ENCODE peak calls at places on chromosomes 16 and 17, in eight cellular contexts. One of them, this sample, is unnamed. For H3K4me1, the result is how much of the 10 kb centered on the place peaks cover.

GRCh38 chr17:79272666-79273219 is 198.1 kb downstream of the ENGASE start:
- DNase-seq in fibroblast of lung: no peak
- DNase-seq in heart left ventricle: no peak
- DNase-seq in psoas muscle: no peak
- DNase-seq in kidney: no peak
- DNase-seq in thoracic aorta: no peak
- DNase-seq in IMR-90: peak
- DNase-seq in thyroid gland: peak
- DNase-seq in this sample: no peak

GRCh38 chr16:56349086-56349415 is 76.3 kb downstream of the AMFR start:
- DNase-seq in fibroblast of lung: no peak
- DNase-seq in heart left ventricle: no peak
- DNase-seq in psoas muscle: no peak
- DNase-seq in kidney: peak
- DNase-seq in thoracic aorta: no peak
- DNase-seq in IMR-90: no peak
- DNase-seq in thyroid gland: no peak
- DNase-seq in this sample: no peak

GRCh38 chr16:46690281-46691178 is 1.1 kb downstream of the ORC6 start:
- DNase-seq in fibroblast of lung: peak
- DNase-seq in heart left ventricle: no peak
- DNase-seq in psoas muscle: no peak
- DNase-seq in kidney: peak
- DNase-seq in thoracic aorta: no peak
- DNase-seq in IMR-90: peak
- DNase-seq in thyroid gland: no peak
- DNase-seq in this sample: no peak

GRCh38 chr17:68074279-68074678 is 38.7 kb downstream of the KPNA2 start:
- DNase-seq in fibroblast of lung: no peak
- DNase-seq in heart left ventricle: no peak
- DNase-seq in psoas muscle: no peak
- DNase-seq in kidney: peak
- DNase-seq in thoracic aorta: no peak
- DNase-seq in IMR-90: no peak
- DNase-seq in thyroid gland: no peak
- DNase-seq in this sample: no peak

GRCh38 chr17:1870592-1870991 is 40.8 kb downstream of the RPA1 start:
- DNase-seq in fibroblast of lung: no peak
- DNase-seq in heart left ventricle: no peak
- DNase-seq in psoas muscle: no peak
- DNase-seq in kidney: no peak
- DNase-seq in thoracic aorta: no peak
- DNase-seq in IMR-90: no peak
- DNase-seq in thyroid gland: no peak
- DNase-seq in this sample: no peak

GRCh38 chr16:14562691-14563491 is 67.2 kb downstream of the PARN start:
- DNase-seq in fibroblast of lung: peak
- DNase-seq in heart left ventricle: peak
- DNase-seq in psoas muscle: peak
- DNase-seq in kidney: no peak
- DNase-seq in thoracic aorta: no peak
- DNase-seq in IMR-90: peak
- DNase-seq in thyroid gland: no peak
- DNase-seq in this sample: no peak

GRCh38 chr17:55167024-55167721 is 97.6 kb upstream of the HLF start:
- DNase-seq in fibroblast of lung: peak
- DNase-seq in heart left ventricle: no peak
- DNase-seq in psoas muscle: no peak
- DNase-seq in kidney: no peak
- DNase-seq in thoracic aorta: no peak
- DNase-seq in IMR-90: no peak
- DNase-seq in thyroid gland: no peak
- DNase-seq in this sample: no peak

GRCh38 chr16:77873066-77873465 is 84.7 kb downstream of the VAT1L start:
- DNase-seq in fibroblast of lung: no peak
- DNase-seq in heart left ventricle: no peak
- DNase-seq in psoas muscle: no peak
- DNase-seq in kidney: no peak
- DNase-seq in thoracic aorta: no peak
- DNase-seq in IMR-90: no peak
- DNase-seq in thyroid gland: no peak
- DNase-seq in this sample: no peak

GRCh38 chr17:50274945-50275221 is 617 bp downstream of the TMEM92 start:
- DNase-seq in fibroblast of lung: no peak
- DNase-seq in heart left ventricle: no peak
- DNase-seq in psoas muscle: no peak
- DNase-seq in kidney: no peak
- DNase-seq in thoracic aorta: no peak
- DNase-seq in IMR-90: no peak
- DNase-seq in thyroid gland: no peak
- DNase-seq in this sample: no peak

GRCh38 chr17:50273654-50274040 is 619 bp upstream of the TMEM92 start:
- DNase-seq in fibroblast of lung: no peak
- DNase-seq in heart left ventricle: no peak
- DNase-seq in psoas muscle: no peak
- DNase-seq in kidney: peak
- DNase-seq in thoracic aorta: no peak
- DNase-seq in IMR-90: no peak
- DNase-seq in thyroid gland: no peak
- DNase-seq in this sample: no peak

GRCh38 chr17:50274142-50274944 is at the start of gene TMEM92:
- DNase-seq in fibroblast of lung: no peak
- DNase-seq in heart left ventricle: no peak
- DNase-seq in psoas muscle: no peak
- DNase-seq in kidney: peak
- DNase-seq in thoracic aorta: no peak
- DNase-seq in IMR-90: no peak
- DNase-seq in thyroid gland: no peak
- DNase-seq in this sample: no peak

GRCh38 chr17:50276588-50277356 is 2.5 kb downstream of the TMEM92 start:
- DNase-seq in fibroblast of lung: no peak
- DNase-seq in heart left ventricle: peak
- DNase-seq in psoas muscle: no peak
- DNase-seq in kidney: peak
- DNase-seq in thoracic aorta: no peak
- DNase-seq in IMR-90: no peak
- DNase-seq in thyroid gland: no peak
- DNase-seq in this sample: no peak

GRCh38 chr17:50275279-50275678 is 1.0 kb downstream of the TMEM92 start:
- DNase-seq in fibroblast of lung: no peak
- DNase-seq in heart left ventricle: no peak
- DNase-seq in psoas muscle: no peak
- DNase-seq in kidney: peak
- DNase-seq in thoracic aorta: no peak
- DNase-seq in IMR-90: no peak
- DNase-seq in thyroid gland: no peak
- DNase-seq in this sample: no peak
- H3K4me3 ChIP-seq in fibroblast of lung: no peak
- H3K4me3 ChIP-seq in heart left ventricle: no peak
- H3K4me3 ChIP-seq in psoas muscle: no peak
- H3K4me3 ChIP-seq in kidney: no peak
- H3K4me3 ChIP-seq in thoracic aorta: no peak
- H3K4me3 ChIP-seq in IMR-90: no peak
- H3K4me3 ChIP-seq in thyroid gland: no peak
- H3K4me3 ChIP-seq in this sample: no peak

GRCh38 chr17:71802663-71803062 is 318.2 kb upstream of the SOX9 start:
- DNase-seq in fibroblast of lung: no peak
- DNase-seq in heart left ventricle: no peak
- DNase-seq in psoas muscle: no peak
- DNase-seq in kidney: no peak
- DNase-seq in thoracic aorta: no peak
- DNase-seq in IMR-90: no peak
- DNase-seq in thyroid gland: no peak
- DNase-seq in this sample: no peak
- H3K4me1 ChIP-seq in fibroblast of lung: under half
- H3K4me1 ChIP-seq in heart left ventricle: under half
- H3K4me1 ChIP-seq in psoas muscle: under half
- H3K4me1 ChIP-seq in kidney: under half
- H3K4me1 ChIP-seq in thoracic aorta: under half
- H3K4me1 ChIP-seq in IMR-90: under half
- H3K4me1 ChIP-seq in thyroid gland: under half
- H3K4me1 ChIP-seq in this sample: under half

GRCh38 chr16:88635671-88636070 is 2.7 kb upstream of the IL17C start:
- DNase-seq in fibroblast of lung: no peak
- DNase-seq in heart left ventricle: no peak
- DNase-seq in psoas muscle: no peak
- DNase-seq in kidney: no peak
- DNase-seq in thoracic aorta: no peak
- DNase-seq in IMR-90: no peak
- DNase-seq in thyroid gland: no peak
- DNase-seq in this sample: no peak
- TF ChIP-seq CTCF in fibroblast of lung: no peak
- TF ChIP-seq CTCF in heart left ventricle: no peak
- TF ChIP-seq CTCF in psoas muscle: no peak
- TF ChIP-seq CTCF in kidney: no peak
- TF ChIP-seq CTCF in thoracic aorta: no peak
- TF ChIP-seq CTCF in IMR-90: no peak
- TF ChIP-seq CTCF in thyroid gland: no peak
- TF ChIP-seq CTCF in this sample: no peak

GRCh38 chr17:27354491-27355081 is 60.7 kb downstream of the WSB1 start:
- DNase-seq in fibroblast of lung: no peak
- DNase-seq in heart left ventricle: no peak
- DNase-seq in psoas muscle: no peak
- DNase-seq in kidney: no peak
- DNase-seq in thoracic aorta: no peak
- DNase-seq in IMR-90: no peak
- DNase-seq in thyroid gland: peak
- DNase-seq in this sample: no peak

GRCh38 chr17:27355419-27355818 is 61.5 kb downstream of the WSB1 start:
- DNase-seq in fibroblast of lung: no peak
- DNase-seq in heart left ventricle: no peak
- DNase-seq in psoas muscle: no peak
- DNase-seq in kidney: no peak
- DNase-seq in thoracic aorta: no peak
- DNase-seq in IMR-90: no peak
- DNase-seq in thyroid gland: no peak
- DNase-seq in this sample: no peak

GRCh38 chr17:27352481-27353460 is 58.9 kb downstream of the WSB1 start:
- DNase-seq in fibroblast of lung: peak
- DNase-seq in heart left ventricle: no peak
- DNase-seq in psoas muscle: no peak
- DNase-seq in kidney: no peak
- DNase-seq in thoracic aorta: no peak
- DNase-seq in IMR-90: peak
- DNase-seq in thyroid gland: no peak
- DNase-seq in this sample: no peak

GRCh38 chr17:27353469-27354050 is 59.6 kb downstream of the WSB1 start:
- DNase-seq in fibroblast of lung: peak
- DNase-seq in heart left ventricle: peak
- DNase-seq in psoas muscle: peak
- DNase-seq in kidney: peak
- DNase-seq in thoracic aorta: peak
- DNase-seq in IMR-90: peak
- DNase-seq in thyroid gland: peak
- DNase-seq in this sample: peak

GRCh38 chr17:27354051-27354490 is 60.2 kb downstream of the WSB1 start:
- DNase-seq in fibroblast of lung: no peak
- DNase-seq in heart left ventricle: no peak
- DNase-seq in psoas muscle: peak
- DNase-seq in kidney: peak
- DNase-seq in thoracic aorta: no peak
- DNase-seq in IMR-90: no peak
- DNase-seq in thyroid gland: no peak
- DNase-seq in this sample: no peak
- H3K4me3 ChIP-seq in fibroblast of lung: peak
- H3K4me3 ChIP-seq in heart left ventricle: peak
- H3K4me3 ChIP-seq in psoas muscle: peak
- H3K4me3 ChIP-seq in kidney: peak
- H3K4me3 ChIP-seq in thoracic aorta: peak
- H3K4me3 ChIP-seq in IMR-90: peak
- H3K4me3 ChIP-seq in thyroid gland: peak
- H3K4me3 ChIP-seq in this sample: peak

DNA sequence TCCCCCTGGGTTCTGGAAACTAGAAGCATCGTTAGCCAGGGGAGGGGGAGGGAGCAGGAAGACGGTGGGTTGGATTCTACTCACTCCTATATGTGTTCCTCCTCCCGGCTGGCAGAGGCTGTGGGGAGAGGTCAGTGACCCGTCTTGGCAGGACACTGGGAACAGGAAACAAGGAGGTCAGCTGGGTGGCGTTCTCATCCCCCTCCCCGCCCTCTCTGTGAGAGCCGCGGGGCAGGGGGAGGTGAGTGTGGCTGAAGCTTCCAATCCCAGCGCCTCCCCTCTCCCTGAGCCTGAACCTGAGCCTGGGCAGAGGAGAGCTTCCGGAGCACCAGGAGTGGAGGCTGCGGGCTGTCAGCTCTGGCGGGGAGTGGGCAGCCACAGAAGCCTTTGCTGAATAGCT is 12.5 kb downstream of the GPRC5C start:
- DNase-seq in fibroblast of lung: no peak
- DNase-seq in heart left ventricle: peak
- DNase-seq in psoas muscle: peak
- DNase-seq in kidney: peak
- DNase-seq in thoracic aorta: no peak
- DNase-seq in IMR-90: no peak
- DNase-seq in thyroid gland: peak
- DNase-seq in this sample: no peak
- H3K4me1 ChIP-seq in fibroblast of lung: under half
- H3K4me1 ChIP-seq in heart left ventricle: half or more
- H3K4me1 ChIP-seq in psoas muscle: half or more
- H3K4me1 ChIP-seq in kidney: half or more
- H3K4me1 ChIP-seq in thoracic aorta: half or more
- H3K4me1 ChIP-seq in IMR-90: under half
- H3K4me1 ChIP-seq in thyroid gland: half or more
- H3K4me1 ChIP-seq in this sample: under half

DNA sequence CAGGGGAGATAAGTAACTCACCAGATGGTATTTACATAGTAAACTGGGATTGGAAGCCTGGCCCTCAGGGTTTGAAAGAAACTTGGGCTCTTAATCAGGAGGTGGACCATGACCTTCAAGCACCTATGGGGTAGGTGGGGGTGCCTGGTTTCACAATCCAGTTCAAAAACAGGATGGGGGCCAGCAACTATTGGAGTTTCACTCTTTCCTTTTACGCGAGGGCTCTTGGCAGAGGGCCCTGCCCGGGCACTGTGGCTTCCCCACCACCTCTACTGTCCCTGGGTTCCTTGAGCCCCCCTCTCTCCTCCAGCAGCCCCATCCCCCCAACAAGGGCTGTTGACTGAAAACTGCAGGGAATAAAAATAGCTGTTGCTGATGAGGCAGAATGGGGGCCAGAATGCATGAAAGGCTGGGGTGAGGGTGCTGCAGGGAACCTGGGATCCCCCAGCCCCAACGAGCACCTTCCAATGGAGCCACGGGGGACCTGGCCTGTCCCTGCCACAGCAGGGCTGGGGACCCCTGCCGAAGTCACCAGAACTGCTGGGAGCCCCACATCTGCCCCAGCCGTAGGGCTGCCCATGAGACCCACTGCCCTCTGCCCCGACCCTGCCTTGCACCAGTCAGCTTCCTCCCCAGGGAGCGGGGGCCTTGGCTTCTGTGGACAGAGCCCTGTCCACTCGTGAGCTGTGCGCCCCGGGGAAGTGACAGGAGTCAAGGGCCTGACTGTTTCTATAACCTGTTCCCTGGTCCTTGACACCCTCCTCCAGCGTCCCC is 11.1 kb upstream of the PRR29 start:
- DNase-seq in fibroblast of lung: no peak
- DNase-seq in heart left ventricle: no peak
- DNase-seq in psoas muscle: no peak
- DNase-seq in kidney: peak
- DNase-seq in thoracic aorta: no peak
- DNase-seq in IMR-90: no peak
- DNase-seq in thyroid gland: peak
- DNase-seq in this sample: no peak
- TF ChIP-seq CTCF in fibroblast of lung: no peak
- TF ChIP-seq CTCF in heart left ventricle: no peak
- TF ChIP-seq CTCF in psoas muscle: no peak
- TF ChIP-seq CTCF in kidney: no peak
- TF ChIP-seq CTCF in thoracic aorta: no peak
- TF ChIP-seq CTCF in IMR-90: no peak
- TF ChIP-seq CTCF in thyroid gland: no peak
- TF ChIP-seq CTCF in this sample: no peak

This sample was measured in CD8-positive, alpha-beta T cell.